ENCODE peak calls at places on chromosome 2, in ten cellular contexts. B is K562; Y is neural crest cell; P is effector memory CD8-positive, alpha-beta T cell; O is left ventricle myocardium superior; J is astrocyte of the hippocampus; E is NCI-H2081; W is NCI-H524; D is natural killer cell treated with Interleukin-12 subunit alpha and Interleukin-12 subunit beta and Interleukin-15 and Interleukin-18, amount 100 ng/mL, for 72 hours; V is glutamatergic neuron. L is an unnamed sample.

GRCh38 chr2:128979182-128979581 is 660.5 kb upstream of the HS6ST1 start:
- DNase-seq in Y (no peak), B (no peak), P (no peak), O (no peak), V (no peak), J (no peak), W (no peak), E (no peak), D (no peak), L (no peak)

GRCh38 chr2:54858021-54858681 is 134.7 kb downstream of the EML6 start:
- DNase-seq in P (no peak), E (no peak), Y (no peak), J (no peak), V (no peak), O (no peak), D (no peak), B (no peak), W (no peak), L (no peak)

GRCh38 chr2:240593026-240593702 is 6.6 kb downstream of the CAPN10 start:
- DNase-seq in B (no peak), O (peak), V (no peak), J (no peak), D (no peak), Y (no peak), E (no peak), W (no peak), P (no peak), L (no peak)

GRCh38 chr2:233423436-233423860 is 69.2 kb downstream of the DGKD start:
- DNase-seq in J (no peak), B (no peak), O (no peak), V (no peak), W (no peak), P (no peak), E (no peak), D (no peak), Y (no peak), L (no peak)

GRCh38 chr2:39718483-39718882 is 52.8 kb downstream of the TMEM178A start:
- DNase-seq in O (no peak), E (no peak), B (no peak), Y (no peak), V (no peak), P (no peak), D (no peak), W (no peak), J (no peak), L (no peak)

GRCh38 chr2:127591221-127591923 is 54.6 kb upstream of the GPR17 start:
- DNase-seq in E (peak), O (peak), P (peak), Y (peak), B (peak), D (peak), V (peak), J (peak), W (peak), L (peak)

GRCh38 chr2:222136106-222136630 is 162.6 kb downstream of the PAX3 start:
- DNase-seq in P (no peak), O (no peak), Y (no peak), W (no peak), J (no peak), V (no peak), B (no peak), E (no peak), D (no peak), L (no peak)

GRCh38 chr2:230849633-230850357 is 14.9 kb upstream of the ITM2C start:
- DNase-seq in J (no peak), W (no peak), E (no peak), O (peak), D (peak), P (peak), Y (peak), B (peak), V (peak), L (peak)

GRCh38 chr2:149094217-149095015 is 55.9 kb downstream of the LYPD6B start:
- DNase-seq in J (peak), P (no peak), Y (no peak), W (no peak), D (no peak), V (no peak), O (no peak), B (no peak), E (no peak), L (peak)

GRCh38 chr2:8219096-8219495 is 462.8 kb upstream of the ID2 start:
- DNase-seq in V (no peak), E (no peak), W (no peak), D (no peak), P (no peak), B (no peak), J (no peak), O (no peak), Y (no peak), L (no peak)

GRCh38 chr2:12884713-12885282 is 168.1 kb downstream of the TRIB2 start:
- DNase-seq in O (peak), V (no peak), D (no peak), E (no peak), Y (no peak), B (no peak), P (no peak), J (peak), W (no peak), L (peak)

GRCh38 chr2:152413228-152414030 is 78.5 kb downstream of the FMNL2 start:
- DNase-seq in W (no peak), E (no peak), B (no peak), P (no peak), O (no peak), J (peak), V (no peak), D (no peak), Y (no peak), L (no peak)

GRCh38 chr2:113863166-113863565 is 26.7 kb upstream of the ACTR3 start:
- DNase-seq in E (no peak), P (no peak), W (no peak), V (no peak), B (no peak), Y (no peak), O (no peak), J (no peak), D (no peak), L (no peak)

GRCh38 chr2:101981484-101981883 is 10.3 kb upstream of the IL1R2 start:
- DNase-seq in J (no peak), O (no peak), D (no peak), W (no peak), P (peak), B (no peak), V (no peak), E (no peak), Y (no peak), L (no peak)

GRCh38 chr2:85541753-85542457 is 2.9 kb downstream of the MAT2A start:
- DNase-seq in V (no peak), W (no peak), E (no peak), O (no peak), J (no peak), Y (no peak), B (no peak), D (no peak), P (no peak), L (no peak)

GRCh38 chr2:121246704-121247255 is 38.2 kb downstream of the TFCP2L1 start:
- DNase-seq in W (no peak), D (peak), P (no peak), O (no peak), J (no peak), Y (no peak), E (no peak), B (no peak), V (no peak), L (no peak)

GRCh38 chr2:104344985-104345384 is 508.9 kb upstream of the POU3F3 start:
- DNase-seq in E (no peak), J (no peak), B (no peak), W (no peak), P (no peak), O (no peak), D (no peak), Y (no peak), V (no peak), L (no peak)

GRCh38 chr2:18671363-18671762 is 82.0 kb upstream of the NT5C1B start:
- DNase-seq in J (no peak), O (no peak), D (no peak), P (no peak), B (no peak), V (no peak), E (no peak), Y (no peak), W (no peak), L (no peak)

GRCh38 chr2:194346189-194346588 is 1310.8 kb upstream of the SLC39A10 start:
- DNase-seq in J (no peak), B (no peak), P (no peak), Y (no peak), W (peak), V (no peak), E (peak), D (no peak), O (no peak), L (no peak)

GRCh38 chr2:9693138-9693520 is 62.3 kb upstream of the YWHAQ start:
- DNase-seq in B (no peak), J (peak), V (no peak), P (peak), W (no peak), D (no peak), O (peak), Y (no peak), E (no peak), L (no peak)

GRCh38 chr2:18214936-18215335 is 336.5 kb downstream of the KCNS3 start:
- DNase-seq in B (no peak), E (no peak), Y (no peak), D (no peak), O (no peak), P (no peak), J (no peak), V (no peak), W (no peak), L (no peak)

L was measured in HTR-8/SVneo.